ENCODE peak calls at places on chromosomes 4 and X, in seven cellular contexts. P is osteocyte; H is GDM1; S is Peyer's patch; Y is EL; J is stimulated activated CD4-positive, alpha-beta T cell treated with anti-CD3 and anti-CD28 coated beads, Interleukin-15, amount 100 ng/mL, for 1 hour; U is activated gamma-delta T cell treated with anti-CD3 and anti-CD28 coated beads, Interleukin-2, amount 50 U/mL, for 16 hours. Q is an unnamed sample.

GRCh38 chr4:20464381-20464780 is 212.7 kb downstream of the SLIT2 start:
- DNase-seq in P (no peak), H (no peak), S (no peak), Y (peak), J (no peak), U (no peak), Q (peak)

GRCh38 chr4:157728215-157728614 is 444.6 kb downstream of the GASK1B start:
- DNase-seq in P (no peak), H (no peak), S (no peak), Y (no peak), J (no peak), U (no peak), Q (no peak)

GRCh38 chr4:14841801-14842748 is 160.2 kb upstream of the CPEB2 start:
- DNase-seq in P (no peak), H (no peak), S (no peak), Y (no peak), J (no peak), U (no peak), Q (no peak)

GRCh38 chr4:29588615-29589014 is 1131.6 kb upstream of the PCDH7 start:
- DNase-seq in P (no peak), H (no peak), S (no peak), Y (peak), J (no peak), U (no peak), Q (no peak)

GRCh38 chrX:47223476-47224250 is 5.2 kb downstream of the CDK16 start:
- DNase-seq in P (no peak), H (no peak), S (no peak), Y (no peak), J (no peak), U (no peak), Q (no peak)

GRCh38 chrX:130887392-130887791 is 15.6 kb downstream of the ENOX2 start:
- DNase-seq in P (no peak), H (no peak), S (no peak), Y (no peak), J (no peak), U (no peak), Q (no peak)

GRCh38 chr4:152310223-152310622 is 225.7 kb downstream of the FBXW7 start:
- DNase-seq in P (no peak), H (no peak), S (no peak), Y (peak), J (no peak), U (no peak), Q (peak)

GRCh38 chrX:138771042-138771441 is 59.5 kb upstream of the FGF13 start:
- DNase-seq in P (no peak), H (no peak), S (no peak), Y (no peak), J (no peak), U (no peak), Q (peak)

GRCh38 chr4:106002979-106003378 is 107.7 kb downstream of the NPNT start:
- DNase-seq in P (no peak), H (no peak), S (no peak), Y (no peak), J (no peak), U (no peak), Q (no peak)

GRCh38 chrX:49177873-49178480 is 6.3 kb downstream of the PLP2 start:
- DNase-seq in P (no peak), H (no peak), S (no peak), Y (no peak), J (no peak), U (no peak), Q (no peak)

GRCh38 chr4:52059372-52059771 is 8.3 kb downstream of the SPATA18 start:
- DNase-seq in P (no peak), H (no peak), S (no peak), Y (no peak), J (no peak), U (no peak), Q (peak)

GRCh38 chrX:49171752-49172279 is at the start of gene PLP2:
- DNase-seq in P (no peak), H (no peak), S (peak), Y (peak), J (peak), U (peak), Q (peak)

GRCh38 chr4:7186081-7186480 is 6.3 kb upstream of the SORCS2 start:
- DNase-seq in P (no peak), H (no peak), S (peak), Y (no peak), J (no peak), U (no peak), Q (no peak)

GRCh38 chrX:39767446-39767845 is 330.3 kb downstream of the BCOR start:
- DNase-seq in P (no peak), H (no peak), S (no peak), Y (no peak), J (no peak), U (no peak), Q (peak)

GRCh38 chr4:7867191-7867590 is 72.5 kb downstream of the AFAP1 start:
- DNase-seq in P (no peak), H (no peak), S (no peak), Y (no peak), J (no peak), U (no peak), Q (no peak)

Q was measured in AG10803.